ENCODE peak calls at places on chromosomes 2 and 18, in nine cellular contexts. One of them, this sample, is unnamed.

GRCh38 chr2:235639387-235639786 is 145.5 kb downstream of the AGAP1 start:
- DNase-seq in colonic mucosa: peak; percentile 52
- DNase-seq in GM12865: no peak
- DNase-seq in cardiac fibroblast: peak; percentile 92
- DNase-seq in GM23338: no peak
- DNase-seq in CD8-positive, alpha-beta T cell: no peak
- DNase-seq in H1: no peak
- DNase-seq in HFF-Myc: peak; percentile 98
- DNase-seq in kidney epithelial cell: peak; percentile 49
- DNase-seq in this sample: peak; percentile 57

GRCh38 chr18:61503688-61504087 is 170.5 kb downstream of the CDH20 start:
- DNase-seq in colonic mucosa: no peak
- DNase-seq in GM12865: no peak
- DNase-seq in cardiac fibroblast: no peak
- DNase-seq in GM23338: no peak
- DNase-seq in CD8-positive, alpha-beta T cell: no peak
- DNase-seq in H1: no peak
- DNase-seq in HFF-Myc: no peak
- DNase-seq in kidney epithelial cell: no peak
- DNase-seq in this sample: no peak

GRCh38 chr2:236936446-236936940 is 149.2 kb upstream of the COPS8 start:
- DNase-seq in colonic mucosa: no peak
- DNase-seq in GM12865: no peak
- DNase-seq in cardiac fibroblast: no peak
- DNase-seq in GM23338: no peak
- DNase-seq in CD8-positive, alpha-beta T cell: no peak
- DNase-seq in H1: no peak
- DNase-seq in HFF-Myc: no peak
- DNase-seq in kidney epithelial cell: no peak
- DNase-seq in this sample: no peak

GRCh38 chr18:58754544-58755068 is 83.3 kb downstream of the MALT1 start:
- DNase-seq in colonic mucosa: no peak
- DNase-seq in GM12865: no peak
- DNase-seq in cardiac fibroblast: no peak
- DNase-seq in GM23338: no peak
- DNase-seq in CD8-positive, alpha-beta T cell: no peak
- DNase-seq in H1: no peak
- DNase-seq in HFF-Myc: no peak
- DNase-seq in kidney epithelial cell: no peak
- DNase-seq in this sample: no peak

GRCh38 chr2:172496096-172496709 is 59.7 kb upstream of the PDK1 start:
- DNase-seq in colonic mucosa: no peak
- DNase-seq in GM12865: no peak
- DNase-seq in cardiac fibroblast: no peak
- DNase-seq in GM23338: no peak
- DNase-seq in CD8-positive, alpha-beta T cell: peak; percentile 44
- DNase-seq in H1: no peak
- DNase-seq in HFF-Myc: no peak
- DNase-seq in kidney epithelial cell: no peak
- DNase-seq in this sample: no peak

GRCh38 chr18:24930974-24931373 is 421.0 kb downstream of the ZNF521 start:
- DNase-seq in colonic mucosa: no peak
- DNase-seq in GM12865: no peak
- DNase-seq in cardiac fibroblast: no peak
- DNase-seq in GM23338: peak; percentile 37
- DNase-seq in CD8-positive, alpha-beta T cell: no peak
- DNase-seq in H1: no peak
- DNase-seq in HFF-Myc: no peak
- DNase-seq in kidney epithelial cell: no peak
- DNase-seq in this sample: no peak

GRCh38 chr2:43092520-43093179 is 133.8 kb downstream of the ZFP36L2 start:
- DNase-seq in colonic mucosa: no peak
- DNase-seq in GM12865: no peak
- DNase-seq in cardiac fibroblast: no peak
- DNase-seq in GM23338: no peak
- DNase-seq in CD8-positive, alpha-beta T cell: no peak
- DNase-seq in H1: no peak
- DNase-seq in HFF-Myc: no peak
- DNase-seq in kidney epithelial cell: no peak
- DNase-seq in this sample: no peak

GRCh38 chr18:3448845-3449701 is 899 bp upstream of the TGIF1 start:
- DNase-seq in colonic mucosa: peak; percentile 84
- DNase-seq in GM12865: peak; percentile 90
- DNase-seq in cardiac fibroblast: peak; percentile 93
- DNase-seq in GM23338: peak; percentile 69
- DNase-seq in CD8-positive, alpha-beta T cell: peak; percentile 80
- DNase-seq in H1: no peak
- DNase-seq in HFF-Myc: peak; percentile 83
- DNase-seq in kidney epithelial cell: peak; percentile 74
- DNase-seq in this sample: no peak

GRCh38 chr2:3379339-3379646 is 201 bp upstream of the TRAPPC12 start:
- DNase-seq in colonic mucosa: no peak
- DNase-seq in GM12865: no peak
- DNase-seq in cardiac fibroblast: no peak
- DNase-seq in GM23338: no peak
- DNase-seq in CD8-positive, alpha-beta T cell: no peak
- DNase-seq in H1: no peak
- DNase-seq in HFF-Myc: no peak
- DNase-seq in kidney epithelial cell: no peak
- DNase-seq in this sample: no peak

GRCh38 chr2:30252723-30253688 is 21.7 kb downstream of the LBH start:
- DNase-seq in colonic mucosa: no peak
- DNase-seq in GM12865: no peak
- DNase-seq in cardiac fibroblast: peak; percentile 97
- DNase-seq in GM23338: no peak
- DNase-seq in CD8-positive, alpha-beta T cell: peak; percentile 64
- DNase-seq in H1: no peak
- DNase-seq in HFF-Myc: no peak
- DNase-seq in kidney epithelial cell: no peak
- DNase-seq in this sample: no peak

DNA sequence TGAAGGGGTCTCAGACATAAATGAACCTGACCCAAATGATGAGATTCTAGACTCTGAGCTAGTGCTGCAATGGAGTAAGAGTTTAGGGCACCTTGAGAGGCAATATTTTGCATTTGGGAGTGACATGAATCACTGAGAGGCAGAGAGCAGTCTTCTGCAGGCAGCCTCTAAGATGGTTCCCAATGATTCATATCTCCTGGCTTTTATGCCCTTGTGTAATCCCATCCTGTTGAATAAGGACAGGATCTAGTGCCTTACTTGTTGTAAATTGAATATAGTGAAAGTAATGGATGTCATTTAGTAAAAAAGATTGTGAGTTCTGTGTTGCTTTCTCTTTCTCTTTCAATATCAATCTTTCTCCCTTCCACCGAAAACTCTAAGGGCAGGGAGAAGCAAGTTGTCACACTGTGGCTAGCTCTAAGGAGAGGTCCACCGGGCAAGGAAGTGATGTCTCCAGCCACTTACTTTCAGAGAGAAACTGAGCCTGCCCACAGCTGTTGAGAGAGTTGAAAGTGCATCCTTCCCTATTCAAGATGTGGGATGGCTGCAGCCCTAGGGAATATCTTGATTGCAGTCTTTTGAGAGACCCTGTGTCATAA is 144.7 kb downstream of the TRIB2 start:
- DNase-seq in colonic mucosa: no peak
- DNase-seq in GM12865: no peak
- DNase-seq in cardiac fibroblast: peak; percentile 35
- DNase-seq in GM23338: no peak
- DNase-seq in CD8-positive, alpha-beta T cell: no peak
- DNase-seq in H1: no peak
- DNase-seq in HFF-Myc: no peak
- DNase-seq in kidney epithelial cell: no peak
- DNase-seq in this sample: no peak
- H3K4me3 ChIP-seq in colonic mucosa: no peak overlapping the region
- H3K4me3 ChIP-seq in GM12865: no peak overlapping the region
- H3K4me3 ChIP-seq in cardiac fibroblast: no peak overlapping the region
- H3K4me3 ChIP-seq in GM23338: no peak overlapping the region
- H3K4me3 ChIP-seq in CD8-positive, alpha-beta T cell: no peak overlapping the region
- H3K4me3 ChIP-seq in H1: no peak overlapping the region
- H3K4me3 ChIP-seq in HFF-Myc: no peak overlapping the region
- H3K4me3 ChIP-seq in kidney epithelial cell: no peak overlapping the region
- H3K4me3 ChIP-seq in this sample: no peak overlapping the region

GRCh38 chr18:29434650-29435049 is 1257.7 kb upstream of the CDH2 start:
- DNase-seq in colonic mucosa: no peak
- DNase-seq in GM12865: no peak
- DNase-seq in cardiac fibroblast: no peak
- DNase-seq in GM23338: peak; percentile 6
- DNase-seq in CD8-positive, alpha-beta T cell: no peak
- DNase-seq in H1: no peak
- DNase-seq in HFF-Myc: no peak
- DNase-seq in kidney epithelial cell: no peak
- DNase-seq in this sample: no peak

GRCh38 chr18:29439398-29439797 is 1262.5 kb upstream of the CDH2 start:
- DNase-seq in colonic mucosa: no peak
- DNase-seq in GM12865: no peak
- DNase-seq in cardiac fibroblast: peak; percentile 0
- DNase-seq in GM23338: peak; percentile 3
- DNase-seq in CD8-positive, alpha-beta T cell: no peak
- DNase-seq in H1: no peak
- DNase-seq in HFF-Myc: no peak
- DNase-seq in kidney epithelial cell: no peak
- DNase-seq in this sample: no peak

GRCh38 chr18:29436459-29436858 is 1259.5 kb upstream of the CDH2 start:
- DNase-seq in colonic mucosa: no peak
- DNase-seq in GM12865: no peak
- DNase-seq in cardiac fibroblast: no peak
- DNase-seq in GM23338: peak; percentile 15
- DNase-seq in CD8-positive, alpha-beta T cell: no peak
- DNase-seq in H1: no peak
- DNase-seq in HFF-Myc: no peak
- DNase-seq in kidney epithelial cell: no peak
- DNase-seq in this sample: no peak
- TF ChIP-seq CTCF in colonic mucosa: no peak
- TF ChIP-seq CTCF in GM12865: no peak
- TF ChIP-seq CTCF in cardiac fibroblast: peak; percentile 16
- TF ChIP-seq CTCF in GM23338: peak; percentile 32
- TF ChIP-seq CTCF in CD8-positive, alpha-beta T cell: no peak
- TF ChIP-seq CTCF in H1: no peak
- TF ChIP-seq CTCF in HFF-Myc: no peak
- TF ChIP-seq CTCF in kidney epithelial cell: no peak
- TF ChIP-seq CTCF in this sample: no peak

GRCh38 chr2:161428240-161428587 is 12.1 kb downstream of the TBR1 start:
- DNase-seq in colonic mucosa: no peak
- DNase-seq in GM12865: no peak
- DNase-seq in cardiac fibroblast: no peak
- DNase-seq in GM23338: no peak
- DNase-seq in CD8-positive, alpha-beta T cell: no peak
- DNase-seq in H1: no peak
- DNase-seq in HFF-Myc: no peak
- DNase-seq in kidney epithelial cell: no peak
- DNase-seq in this sample: no peak
- H3K4me3 ChIP-seq in colonic mucosa: no peak overlapping the region
- H3K4me3 ChIP-seq in GM12865: no peak overlapping the region
- H3K4me3 ChIP-seq in cardiac fibroblast: no peak overlapping the region
- H3K4me3 ChIP-seq in GM23338: peak overlapping the region; percentile 54
- H3K4me3 ChIP-seq in CD8-positive, alpha-beta T cell: no peak overlapping the region
- H3K4me3 ChIP-seq in H1: peak overlapping the region; percentile 34
- H3K4me3 ChIP-seq in HFF-Myc: no peak overlapping the region
- H3K4me3 ChIP-seq in kidney epithelial cell: no peak overlapping the region
- H3K4me3 ChIP-seq in this sample: no peak overlapping the region

DNA sequence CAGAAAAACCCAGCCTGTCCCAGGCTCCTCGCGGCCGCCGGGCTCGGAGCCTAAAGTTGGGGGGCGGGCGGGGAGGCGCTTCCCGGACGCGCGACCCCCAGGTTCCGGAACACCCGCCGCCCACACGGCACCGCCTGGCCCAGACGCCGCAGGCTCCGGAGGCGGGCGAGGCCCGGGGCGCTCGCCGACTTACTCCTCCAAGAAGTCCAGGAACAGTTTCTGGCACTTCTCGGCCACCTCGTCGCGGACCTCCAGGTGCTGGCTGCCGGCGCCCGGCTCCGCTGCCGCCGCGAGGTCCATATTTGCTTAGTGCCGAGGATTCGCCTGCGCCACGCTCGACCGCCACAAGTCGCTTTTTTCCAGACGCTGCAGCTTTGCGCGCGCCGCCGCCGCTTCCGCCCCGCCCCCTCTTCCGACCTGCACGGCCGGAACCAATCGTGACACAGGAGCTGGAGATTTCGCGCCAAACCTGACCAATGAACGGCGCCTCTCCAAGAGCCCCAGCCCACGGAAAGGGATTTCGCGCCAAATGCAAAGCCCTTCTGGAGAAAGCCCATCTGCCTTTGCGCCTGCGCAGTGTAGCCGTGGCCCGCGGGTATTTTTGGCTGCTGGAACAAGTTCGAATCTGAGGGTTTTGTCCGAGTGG is at the start of gene MCM6:
- DNase-seq in colonic mucosa: peak; percentile 99
- DNase-seq in GM12865: peak; percentile 100
- DNase-seq in cardiac fibroblast: peak; percentile 100
- DNase-seq in GM23338: peak; percentile 100
- DNase-seq in CD8-positive, alpha-beta T cell: peak; percentile 98
- DNase-seq in H1: peak; percentile 98
- DNase-seq in HFF-Myc: peak; percentile 98
- DNase-seq in kidney epithelial cell: peak; percentile 97
- DNase-seq in this sample: peak; percentile 88
- TF ChIP-seq CTCF in colonic mucosa: peak; percentile 16
- TF ChIP-seq CTCF in GM12865: no peak
- TF ChIP-seq CTCF in cardiac fibroblast: no peak
- TF ChIP-seq CTCF in GM23338: no peak
- TF ChIP-seq CTCF in CD8-positive, alpha-beta T cell: no peak
- TF ChIP-seq CTCF in H1: no peak
- TF ChIP-seq CTCF in HFF-Myc: no peak
- TF ChIP-seq CTCF in kidney epithelial cell: no peak
- TF ChIP-seq CTCF in this sample: no peak

GRCh38 chr18:76349067-76349715 is 145.9 kb downstream of the ZNF516 start:
- DNase-seq in colonic mucosa: peak; percentile 73
- DNase-seq in GM12865: peak; percentile 78
- DNase-seq in cardiac fibroblast: peak; percentile 77
- DNase-seq in GM23338: peak; percentile 92
- DNase-seq in CD8-positive, alpha-beta T cell: peak; percentile 63
- DNase-seq in H1: peak; percentile 41
- DNase-seq in HFF-Myc: peak; percentile 43
- DNase-seq in kidney epithelial cell: peak; percentile 18
- DNase-seq in this sample: no peak
- H3K4me3 ChIP-seq in colonic mucosa: peak overlapping the region; percentile 1
- H3K4me3 ChIP-seq in GM12865: no peak overlapping the region
- H3K4me3 ChIP-seq in cardiac fibroblast: no peak overlapping the region
- H3K4me3 ChIP-seq in GM23338: no peak overlapping the region
- H3K4me3 ChIP-seq in CD8-positive, alpha-beta T cell: no peak overlapping the region
- H3K4me3 ChIP-seq in H1: no peak overlapping the region
- H3K4me3 ChIP-seq in HFF-Myc: no peak overlapping the region
- H3K4me3 ChIP-seq in kidney epithelial cell: no peak overlapping the region
- H3K4me3 ChIP-seq in this sample: no peak overlapping the region

DNA sequence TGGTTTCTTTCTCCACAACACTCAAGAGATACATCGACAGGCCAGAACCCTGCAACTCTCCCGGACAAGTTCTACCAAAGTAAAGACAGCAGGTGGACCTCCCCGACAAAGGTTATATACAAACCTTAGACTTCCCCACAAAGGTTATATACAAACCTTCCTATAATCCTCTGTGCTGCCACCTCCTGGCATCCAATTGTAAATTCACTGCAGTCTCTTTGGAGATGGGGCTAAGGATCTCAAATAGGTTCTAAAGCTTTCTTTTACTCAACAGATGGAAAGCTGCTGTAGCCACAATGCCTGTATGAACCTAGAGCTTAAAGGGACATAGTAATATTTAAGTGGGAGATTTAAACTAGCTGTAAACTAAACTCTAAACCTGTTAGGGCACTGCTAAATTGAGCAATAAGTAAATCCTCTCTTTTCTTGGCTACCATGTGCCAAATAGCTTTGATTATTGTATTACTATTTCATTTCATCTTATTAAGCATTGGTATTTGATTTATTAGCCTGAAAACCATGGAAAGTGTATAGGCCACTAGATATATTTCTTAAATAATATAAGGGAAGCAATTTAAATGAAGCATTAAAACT is 9.8 kb upstream of the MREG start:
- DNase-seq in colonic mucosa: peak; percentile 58
- DNase-seq in GM12865: peak; percentile 75
- DNase-seq in cardiac fibroblast: peak; percentile 66
- DNase-seq in GM23338: peak; percentile 89
- DNase-seq in CD8-positive, alpha-beta T cell: peak; percentile 37
- DNase-seq in H1: peak; percentile 31
- DNase-seq in HFF-Myc: no peak
- DNase-seq in kidney epithelial cell: no peak
- DNase-seq in this sample: no peak
- TF ChIP-seq CTCF in colonic mucosa: peak; percentile 46
- TF ChIP-seq CTCF in GM12865: peak; percentile 62
- TF ChIP-seq CTCF in cardiac fibroblast: peak; percentile 72
- TF ChIP-seq CTCF in GM23338: peak; percentile 77
- TF ChIP-seq CTCF in CD8-positive, alpha-beta T cell: peak; percentile 65
- TF ChIP-seq CTCF in H1: no peak
- TF ChIP-seq CTCF in HFF-Myc: peak; percentile 68
- TF ChIP-seq CTCF in kidney epithelial cell: peak; percentile 70
- TF ChIP-seq CTCF in this sample: peak; percentile 63

This sample was measured in AG04449.